ENCODE peak calls at places on chromosomes 12 and 14, in nine cellular contexts. One of them, this sample, is unnamed.

GRCh38 chr12:26631846-26632245 is 201.1 kb downstream of the ITPR2 start:
- DNase-seq in GM04504: peak; percentile 57
- DNase-seq in HTR-8/SVneo: no peak
- DNase-seq in left ventricle myocardium superior: no peak
- DNase-seq in T-helper 1 cell: no peak
- DNase-seq in nucleus accumbens: no peak
- DNase-seq in Peyer's patch: no peak
- DNase-seq in choroid plexus epithelial cell: no peak
- DNase-seq in NCI-H748 treated with DMSO at 0.1 percent for 48 hours: no peak
- DNase-seq in this sample: no peak

GRCh38 chr12:58414398-58414871 is 473.1 kb downstream of the ATP23 start:
- DNase-seq in GM04504: peak; percentile 58
- DNase-seq in HTR-8/SVneo: no peak
- DNase-seq in left ventricle myocardium superior: no peak
- DNase-seq in T-helper 1 cell: no peak
- DNase-seq in nucleus accumbens: no peak
- DNase-seq in Peyer's patch: no peak
- DNase-seq in choroid plexus epithelial cell: peak; percentile 28
- DNase-seq in NCI-H748 treated with DMSO at 0.1 percent for 48 hours: no peak
- DNase-seq in this sample: peak; percentile 53

GRCh38 chr14:91545946-91546716 is 36.0 kb upstream of the PPP4R3A start:
- DNase-seq in GM04504: no peak
- DNase-seq in HTR-8/SVneo: no peak
- DNase-seq in left ventricle myocardium superior: no peak
- DNase-seq in T-helper 1 cell: no peak
- DNase-seq in nucleus accumbens: no peak
- DNase-seq in Peyer's patch: no peak
- DNase-seq in choroid plexus epithelial cell: peak; percentile 5
- DNase-seq in NCI-H748 treated with DMSO at 0.1 percent for 48 hours: no peak
- DNase-seq in this sample: no peak

GRCh38 chr12:49342914-49343731 is 3.6 kb upstream of the DNAJC22 start:
- DNase-seq in GM04504: no peak
- DNase-seq in HTR-8/SVneo: no peak
- DNase-seq in left ventricle myocardium superior: no peak
- DNase-seq in T-helper 1 cell: no peak
- DNase-seq in nucleus accumbens: no peak
- DNase-seq in Peyer's patch: no peak
- DNase-seq in choroid plexus epithelial cell: no peak
- DNase-seq in NCI-H748 treated with DMSO at 0.1 percent for 48 hours: no peak
- DNase-seq in this sample: no peak

GRCh38 chr12:116534341-116535121 is 24.6 kb upstream of the MAP1LC3B2 start:
- DNase-seq in GM04504: no peak
- DNase-seq in HTR-8/SVneo: peak; percentile 47
- DNase-seq in left ventricle myocardium superior: no peak
- DNase-seq in T-helper 1 cell: no peak
- DNase-seq in nucleus accumbens: no peak
- DNase-seq in Peyer's patch: no peak
- DNase-seq in choroid plexus epithelial cell: no peak
- DNase-seq in NCI-H748 treated with DMSO at 0.1 percent for 48 hours: no peak
- DNase-seq in this sample: no peak

GRCh38 chr12:39587247-39587646 is 32.4 kb downstream of the ABCD2 start:
- DNase-seq in GM04504: no peak
- DNase-seq in HTR-8/SVneo: no peak
- DNase-seq in left ventricle myocardium superior: no peak
- DNase-seq in T-helper 1 cell: peak; percentile 10
- DNase-seq in nucleus accumbens: no peak
- DNase-seq in Peyer's patch: no peak
- DNase-seq in choroid plexus epithelial cell: peak; percentile 53
- DNase-seq in NCI-H748 treated with DMSO at 0.1 percent for 48 hours: no peak
- DNase-seq in this sample: no peak

GRCh38 chr14:69152181-69152943 is 557 bp downstream of the DCAF5 start:
- DNase-seq in GM04504: no peak
- DNase-seq in HTR-8/SVneo: peak; percentile 66
- DNase-seq in left ventricle myocardium superior: peak; percentile 42
- DNase-seq in T-helper 1 cell: peak; percentile 47
- DNase-seq in nucleus accumbens: no peak
- DNase-seq in Peyer's patch: peak; percentile 43
- DNase-seq in choroid plexus epithelial cell: peak; percentile 51
- DNase-seq in NCI-H748 treated with DMSO at 0.1 percent for 48 hours: peak; percentile 25
- DNase-seq in this sample: no peak

GRCh38 chr12:94149781-94150482 is 1.6 kb downstream of the PLXNC1 start:
- DNase-seq in GM04504: no peak
- DNase-seq in HTR-8/SVneo: no peak
- DNase-seq in left ventricle myocardium superior: peak; percentile 68
- DNase-seq in T-helper 1 cell: peak; percentile 3
- DNase-seq in nucleus accumbens: peak; percentile 31
- DNase-seq in Peyer's patch: peak; percentile 37
- DNase-seq in choroid plexus epithelial cell: peak; percentile 62
- DNase-seq in NCI-H748 treated with DMSO at 0.1 percent for 48 hours: peak; percentile 21
- DNase-seq in this sample: no peak

GRCh38 chr14:69685217-69685616 is 73.8 kb downstream of the SUSD6 start:
- DNase-seq in GM04504: no peak
- DNase-seq in HTR-8/SVneo: no peak
- DNase-seq in left ventricle myocardium superior: no peak
- DNase-seq in T-helper 1 cell: no peak
- DNase-seq in nucleus accumbens: no peak
- DNase-seq in Peyer's patch: no peak
- DNase-seq in choroid plexus epithelial cell: no peak
- DNase-seq in NCI-H748 treated with DMSO at 0.1 percent for 48 hours: no peak
- DNase-seq in this sample: no peak

GRCh38 chr14:75806247-75806876 is 145.3 kb downstream of the TTLL5 start:
- DNase-seq in GM04504: no peak
- DNase-seq in HTR-8/SVneo: no peak
- DNase-seq in left ventricle myocardium superior: no peak
- DNase-seq in T-helper 1 cell: no peak
- DNase-seq in nucleus accumbens: no peak
- DNase-seq in Peyer's patch: no peak
- DNase-seq in choroid plexus epithelial cell: peak; percentile 45
- DNase-seq in NCI-H748 treated with DMSO at 0.1 percent for 48 hours: no peak
- DNase-seq in this sample: no peak

GRCh38 chr14:77593501-77593911 is 22.9 kb downstream of the SPTLC2 start:
- DNase-seq in GM04504: no peak
- DNase-seq in HTR-8/SVneo: peak; percentile 27
- DNase-seq in left ventricle myocardium superior: no peak
- DNase-seq in T-helper 1 cell: no peak
- DNase-seq in nucleus accumbens: no peak
- DNase-seq in Peyer's patch: no peak
- DNase-seq in choroid plexus epithelial cell: peak; percentile 55
- DNase-seq in NCI-H748 treated with DMSO at 0.1 percent for 48 hours: no peak
- DNase-seq in this sample: no peak

GRCh38 chr12:112909693-112910092 is 2.9 kb downstream of the OAS1 start:
- DNase-seq in GM04504: no peak
- DNase-seq in HTR-8/SVneo: no peak
- DNase-seq in left ventricle myocardium superior: no peak
- DNase-seq in T-helper 1 cell: no peak
- DNase-seq in nucleus accumbens: no peak
- DNase-seq in Peyer's patch: no peak
- DNase-seq in choroid plexus epithelial cell: no peak
- DNase-seq in NCI-H748 treated with DMSO at 0.1 percent for 48 hours: no peak
- DNase-seq in this sample: no peak

GRCh38 chr12:104650541-104650940 is 193.8 kb downstream of the CHST11 start:
- DNase-seq in GM04504: no peak
- DNase-seq in HTR-8/SVneo: no peak
- DNase-seq in left ventricle myocardium superior: no peak
- DNase-seq in T-helper 1 cell: no peak
- DNase-seq in nucleus accumbens: no peak
- DNase-seq in Peyer's patch: no peak
- DNase-seq in choroid plexus epithelial cell: no peak
- DNase-seq in NCI-H748 treated with DMSO at 0.1 percent for 48 hours: no peak
- DNase-seq in this sample: no peak

GRCh38 chr14:39145266-39145966 is 24.7 kb downstream of the TRAPPC6B start:
- DNase-seq in GM04504: no peak
- DNase-seq in HTR-8/SVneo: no peak
- DNase-seq in left ventricle myocardium superior: no peak
- DNase-seq in T-helper 1 cell: no peak
- DNase-seq in nucleus accumbens: no peak
- DNase-seq in Peyer's patch: no peak
- DNase-seq in choroid plexus epithelial cell: peak; percentile 15
- DNase-seq in NCI-H748 treated with DMSO at 0.1 percent for 48 hours: no peak
- DNase-seq in this sample: no peak

GRCh38 chr14:105059035-105059916 is 6.0 kb downstream of the GPR132 start:
- DNase-seq in GM04504: no peak
- DNase-seq in HTR-8/SVneo: no peak
- DNase-seq in left ventricle myocardium superior: peak; percentile 46
- DNase-seq in T-helper 1 cell: peak; percentile 47
- DNase-seq in nucleus accumbens: no peak
- DNase-seq in Peyer's patch: peak; percentile 63
- DNase-seq in choroid plexus epithelial cell: no peak
- DNase-seq in NCI-H748 treated with DMSO at 0.1 percent for 48 hours: no peak
- DNase-seq in this sample: no peak

GRCh38 chr14:61183486-61183885 is 97.7 kb downstream of the TMEM30B start:
- DNase-seq in GM04504: no peak
- DNase-seq in HTR-8/SVneo: no peak
- DNase-seq in left ventricle myocardium superior: no peak
- DNase-seq in T-helper 1 cell: no peak
- DNase-seq in nucleus accumbens: no peak
- DNase-seq in Peyer's patch: no peak
- DNase-seq in choroid plexus epithelial cell: no peak
- DNase-seq in NCI-H748 treated with DMSO at 0.1 percent for 48 hours: no peak
- DNase-seq in this sample: no peak

GRCh38 chr12:14777271-14777670 is 26.0 kb downstream of the WBP11 start:
- DNase-seq in GM04504: no peak
- DNase-seq in HTR-8/SVneo: no peak
- DNase-seq in left ventricle myocardium superior: no peak
- DNase-seq in T-helper 1 cell: no peak
- DNase-seq in nucleus accumbens: no peak
- DNase-seq in Peyer's patch: no peak
- DNase-seq in choroid plexus epithelial cell: no peak
- DNase-seq in NCI-H748 treated with DMSO at 0.1 percent for 48 hours: no peak
- DNase-seq in this sample: no peak

This sample was measured in non-pigmented ciliary epithelial cell.